ENCODE peak calls at places on chromosomes 3 and 15, in five cellular contexts. K is AG20443; U is effector CD4-positive, alpha-beta T cell; Q is NAMALWA; D is NCI-H1436. A is an unnamed sample.

GRCh38 chr15:95622843-95623242 is 707.7 kb upstream of the NR2F2 start:
- DNase-seq in U (no peak), K (no peak), D (no peak), Q (no peak), A (no peak)

GRCh38 chr3:147400999-147401398 is 5.3 kb downstream of the ZIC4 start:
- DNase-seq in Q (no peak), K (no peak), D (no peak), U (no peak), A (no peak)

GRCh38 chr3:191008074-191008473 is 145.6 kb upstream of the GMNC start:
- DNase-seq in K (no peak), Q (no peak), U (no peak), D (no peak), A (no peak)

GRCh38 chr3:109803274-109803673 is 465.9 kb upstream of the DPPA4 start:
- DNase-seq in Q (peak), U (no peak), K (no peak), D (no peak), A (no peak)

GRCh38 chr3:198079771-198080520 is 119.9 kb downstream of the LMLN start:
- DNase-seq in U (no peak), D (no peak), Q (no peak), K (peak), A (peak)

GRCh38 chr15:27358751-27359434 is 387.9 kb downstream of the GABRG3 start:
- DNase-seq in U (no peak), K (no peak), Q (peak), D (peak), A (no peak)

GRCh38 chr3:184546252-184546651 is 15.3 kb upstream of the EPHB3 start:
- DNase-seq in D (no peak), U (no peak), Q (peak), K (no peak), A (peak)

GRCh38 chr15:93327364-93327763 is 238.4 kb upstream of the RGMA start:
- DNase-seq in Q (no peak), K (no peak), U (no peak), D (no peak), A (no peak)

GRCh38 chr15:60479711-60480110 is 769 bp upstream of the ICE2 start:
- DNase-seq in K (no peak), Q (peak), D (no peak), U (no peak), A (no peak)